ENCODE peak calls at places on chromosome 3, in five cellular contexts. One of them, this sample, is unnamed.

GRCh38 chr3:192033246-192033645 is 572.3 kb downstream of the PYDC2 start:
- DNase-seq in HTR-8/SVneo: no peak
- DNase-seq in NCI-H1105 treated with DMSO at 0.1 percent for 48 hours: no peak
- DNase-seq in endothelial cell of umbilical vein: no peak
- DNase-seq in stimulated activated CD8-positive, alpha-beta memory T cell treated with anti-CD3 and anti-CD28 coated beads, Interleukin-12 subunit alpha, Interleukin-12 subunit beta, amount 100 ng/mL, for 1 hour: no peak
- DNase-seq in this sample: no peak

GRCh38 chr3:127162947-127163645 is 29.8 kb upstream of the PRR23E start:
- DNase-seq in endothelial cell of umbilical vein: no peak
- DNase-seq in stimulated activated CD8-positive, alpha-beta memory T cell treated with anti-CD3 and anti-CD28 coated beads, Interleukin-12 subunit alpha, Interleukin-12 subunit beta, amount 100 ng/mL, for 1 hour: no peak
- DNase-seq in NCI-H1105 treated with DMSO at 0.1 percent for 48 hours: no peak
- DNase-seq in HTR-8/SVneo: peak
- DNase-seq in this sample: no peak

GRCh38 chr3:11084098-11084497 is 70.2 kb upstream of the HRH1 start:
- DNase-seq in HTR-8/SVneo: no peak
- DNase-seq in NCI-H1105 treated with DMSO at 0.1 percent for 48 hours: no peak
- DNase-seq in stimulated activated CD8-positive, alpha-beta memory T cell treated with anti-CD3 and anti-CD28 coated beads, Interleukin-12 subunit alpha, Interleukin-12 subunit beta, amount 100 ng/mL, for 1 hour: no peak
- DNase-seq in endothelial cell of umbilical vein: no peak
- DNase-seq in this sample: no peak

GRCh38 chr3:48963591-48963990 is 26.4 kb upstream of the P4HTM start:
- DNase-seq in NCI-H1105 treated with DMSO at 0.1 percent for 48 hours: no peak
- DNase-seq in stimulated activated CD8-positive, alpha-beta memory T cell treated with anti-CD3 and anti-CD28 coated beads, Interleukin-12 subunit alpha, Interleukin-12 subunit beta, amount 100 ng/mL, for 1 hour: no peak
- DNase-seq in HTR-8/SVneo: no peak
- DNase-seq in endothelial cell of umbilical vein: no peak
- DNase-seq in this sample: no peak

GRCh38 chr3:126956866-126957650 is 25.9 kb upstream of the PLXNA1 start:
- DNase-seq in stimulated activated CD8-positive, alpha-beta memory T cell treated with anti-CD3 and anti-CD28 coated beads, Interleukin-12 subunit alpha, Interleukin-12 subunit beta, amount 100 ng/mL, for 1 hour: no peak
- DNase-seq in HTR-8/SVneo: no peak
- DNase-seq in NCI-H1105 treated with DMSO at 0.1 percent for 48 hours: no peak
- DNase-seq in endothelial cell of umbilical vein: no peak
- DNase-seq in this sample: no peak

GRCh38 chr3:112004664-112005063 is 5.9 kb downstream of the TAGLN3 start:
- DNase-seq in HTR-8/SVneo: no peak
- DNase-seq in stimulated activated CD8-positive, alpha-beta memory T cell treated with anti-CD3 and anti-CD28 coated beads, Interleukin-12 subunit alpha, Interleukin-12 subunit beta, amount 100 ng/mL, for 1 hour: no peak
- DNase-seq in NCI-H1105 treated with DMSO at 0.1 percent for 48 hours: no peak
- DNase-seq in endothelial cell of umbilical vein: no peak
- DNase-seq in this sample: no peak

GRCh38 chr3:179969525-179969924 is 67.2 kb downstream of the PEX5L start:
- DNase-seq in endothelial cell of umbilical vein: no peak
- DNase-seq in stimulated activated CD8-positive, alpha-beta memory T cell treated with anti-CD3 and anti-CD28 coated beads, Interleukin-12 subunit alpha, Interleukin-12 subunit beta, amount 100 ng/mL, for 1 hour: no peak
- DNase-seq in HTR-8/SVneo: peak
- DNase-seq in NCI-H1105 treated with DMSO at 0.1 percent for 48 hours: peak
- DNase-seq in this sample: no peak

GRCh38 chr3:149879872-149880271 is 66.9 kb downstream of the RNF13 start:
- DNase-seq in stimulated activated CD8-positive, alpha-beta memory T cell treated with anti-CD3 and anti-CD28 coated beads, Interleukin-12 subunit alpha, Interleukin-12 subunit beta, amount 100 ng/mL, for 1 hour: no peak
- DNase-seq in endothelial cell of umbilical vein: peak
- DNase-seq in HTR-8/SVneo: peak
- DNase-seq in NCI-H1105 treated with DMSO at 0.1 percent for 48 hours: peak
- DNase-seq in this sample: peak

GRCh38 chr3:6799264-6799915 is 61.5 kb upstream of the GRM7 start:
- DNase-seq in stimulated activated CD8-positive, alpha-beta memory T cell treated with anti-CD3 and anti-CD28 coated beads, Interleukin-12 subunit alpha, Interleukin-12 subunit beta, amount 100 ng/mL, for 1 hour: no peak
- DNase-seq in NCI-H1105 treated with DMSO at 0.1 percent for 48 hours: peak
- DNase-seq in HTR-8/SVneo: no peak
- DNase-seq in endothelial cell of umbilical vein: peak
- DNase-seq in this sample: peak

GRCh38 chr3:197750863-197751737 is 1.4 kb downstream of the FYTTD1 start:
- DNase-seq in endothelial cell of umbilical vein: peak
- DNase-seq in NCI-H1105 treated with DMSO at 0.1 percent for 48 hours: peak
- DNase-seq in HTR-8/SVneo: no peak
- DNase-seq in stimulated activated CD8-positive, alpha-beta memory T cell treated with anti-CD3 and anti-CD28 coated beads, Interleukin-12 subunit alpha, Interleukin-12 subunit beta, amount 100 ng/mL, for 1 hour: no peak
- DNase-seq in this sample: peak

GRCh38 chr3:31945738-31946052 is 35.4 kb downstream of the OSBPL10 start:
- DNase-seq in HTR-8/SVneo: no peak
- DNase-seq in endothelial cell of umbilical vein: no peak
- DNase-seq in NCI-H1105 treated with DMSO at 0.1 percent for 48 hours: no peak
- DNase-seq in stimulated activated CD8-positive, alpha-beta memory T cell treated with anti-CD3 and anti-CD28 coated beads, Interleukin-12 subunit alpha, Interleukin-12 subunit beta, amount 100 ng/mL, for 1 hour: no peak
- DNase-seq in this sample: no peak

GRCh38 chr3:103052236-103052830 is 617.5 kb downstream of the ZPLD1 start:
- DNase-seq in stimulated activated CD8-positive, alpha-beta memory T cell treated with anti-CD3 and anti-CD28 coated beads, Interleukin-12 subunit alpha, Interleukin-12 subunit beta, amount 100 ng/mL, for 1 hour: no peak
- DNase-seq in endothelial cell of umbilical vein: no peak
- DNase-seq in NCI-H1105 treated with DMSO at 0.1 percent for 48 hours: no peak
- DNase-seq in HTR-8/SVneo: no peak
- DNase-seq in this sample: no peak

This sample was measured in KG1.